ENCODE peak calls at places on chromosomes 13 and 19, in eight cellular contexts. K is activated CD4-positive, alpha-beta T cell treated with anti-CD3 and anti-CD28 coated beads, Interleukin-2, amount 10 ng/mL, durations not matched to agents 7 days and 5 days; P is amniotic stem cell; I is HT1080; C is anterior cingulate cortex; B is posterior cingulate gyrus; T is AG04449; Z is naive thymus-derived CD8-positive, alpha-beta T cell. E is an unnamed sample.

GRCh38 chr19:55289117-55289796 is 5.5 kb downstream of the BRSK1 start:
- DNase-seq in T (no peak), P (no peak), C (no peak), Z (no peak), B (no peak), I (peak), K (no peak), E (no peak)

GRCh38 chr19:46351241-46352041 is 4.6 kb downstream of the PPP5C start:
- DNase-seq in Z (peak), P (no peak), I (peak), C (no peak), T (no peak), K (peak), B (no peak), E (no peak)

GRCh38 chr19:32830231-32831014 is 39.1 kb downstream of the SLC7A9 start:
- DNase-seq in K (no peak), T (peak), Z (no peak), C (no peak), I (peak), B (no peak), P (no peak), E (peak)

GRCh38 chr19:57620673-57621348 is 6.8 kb downstream of the ZNF134 start:
- DNase-seq in T (no peak), Z (no peak), K (no peak), B (no peak), I (peak), P (no peak), C (no peak), E (no peak)

GRCh38 chr19:48961051-48961649 is 4.0 kb upstream of the FTL start:
- DNase-seq in T (no peak), I (no peak), P (no peak), Z (no peak), C (no peak), B (no peak), K (no peak), E (peak)

GRCh38 chr19:7792286-7792685 is 29.2 kb downstream of the CLEC4M start:
- DNase-seq in P (no peak), Z (no peak), K (no peak), B (no peak), T (no peak), I (no peak), C (no peak), E (no peak)

GRCh38 chr19:20928371-20928770 is 5.3 kb downstream of the ZNF85 start:
- DNase-seq in T (peak), B (no peak), I (peak), P (no peak), K (no peak), C (no peak), Z (no peak), E (no peak)

GRCh38 chr13:33204130-33204927 is 81.2 kb downstream of the STARD13 start:
- DNase-seq in B (no peak), K (no peak), T (peak), P (no peak), I (no peak), C (no peak), Z (no peak), E (no peak)

GRCh38 chr19:15631817-15632216 is 8.9 kb upstream of the CYP4F3 start:
- DNase-seq in T (no peak), I (no peak), Z (peak), K (peak), C (no peak), P (no peak), B (no peak), E (no peak)

GRCh38 chr13:20156711-20157110 is 4.1 kb downstream of the GJA3 start:
- DNase-seq in B (no peak), C (no peak), T (no peak), Z (no peak), P (no peak), I (no peak), K (no peak), E (no peak)

GRCh38 chr19:22116760-22117159 is 64.5 kb downstream of the ZNF257 start:
- DNase-seq in K (no peak), B (no peak), C (no peak), P (no peak), T (no peak), Z (no peak), I (no peak), E (no peak)

GRCh38 chr13:109205315-109205714 is 575.9 kb downstream of the MYO16 start:
- DNase-seq in I (peak), K (no peak), Z (no peak), P (no peak), B (no peak), C (no peak), T (no peak), E (no peak)

GRCh38 chr13:77230560-77230959 is 96.3 kb downstream of the MYCBP2 start:
- DNase-seq in C (no peak), Z (no peak), I (no peak), K (no peak), P (no peak), B (no peak), T (no peak), E (no peak)

GRCh38 chr19:7159105-7159933 is 89.8 kb downstream of the ZNF557 start:
- DNase-seq in C (no peak), B (no peak), T (peak), I (peak), Z (no peak), P (no peak), K (no peak), E (no peak)

GRCh38 chr19:54560881-54561385 is 12.7 kb upstream of the LILRA2 start:
- DNase-seq in K (no peak), B (no peak), T (no peak), C (no peak), Z (no peak), P (no peak), I (peak), E (no peak)

GRCh38 chr19:10625003-10625761 is at the start of gene SLC44A2:
- DNase-seq in B (peak), K (no peak), C (peak), P (no peak), I (no peak), T (no peak), Z (no peak), E (peak)

GRCh38 chr19:36009220-36009619 is 607 bp upstream of the SYNE4 start:
- DNase-seq in I (no peak), T (no peak), K (peak), Z (peak), C (peak), P (no peak), B (peak), E (no peak)

GRCh38 chr13:102033719-102034446 is 368.0 kb downstream of the FGF14 start:
- DNase-seq in P (no peak), I (no peak), B (no peak), T (no peak), K (no peak), Z (no peak), C (no peak), E (no peak)

GRCh38 chr19:7188682-7189629 is 105.3 kb downstream of the INSR start:
- DNase-seq in C (no peak), T (no peak), Z (no peak), K (no peak), B (no peak), I (no peak), P (no peak), E (no peak)

GRCh38 chr13:75724742-75725504 is 88.8 kb downstream of the LMO7 start:
- DNase-seq in T (no peak), Z (no peak), I (no peak), K (no peak), B (no peak), P (no peak), C (no peak), E (no peak)

GRCh38 chr13:100106705-100107104 is 17.8 kb downstream of the PCCA start:
- DNase-seq in P (no peak), K (no peak), C (no peak), T (no peak), Z (no peak), B (no peak), I (no peak), E (no peak)

GRCh38 chr13:101211261-101211660 is 205.0 kb downstream of the NALCN start:
- DNase-seq in C (no peak), P (peak), T (no peak), Z (no peak), B (no peak), K (no peak), I (peak), E (no peak)

GRCh38 chr13:85278851-85279250 is 520.4 kb downstream of the SLITRK6 start:
- DNase-seq in C (no peak), B (no peak), P (no peak), T (no peak), K (no peak), Z (no peak), I (no peak), E (no peak)

GRCh38 chr19:4455742-4456565 is 1.6 kb downstream of the UBXN6 start:
- DNase-seq in K (no peak), P (peak), I (peak), C (peak), B (peak), T (no peak), Z (no peak), E (peak)

GRCh38 chr19:1467512-1468273 is 11.3 kb downstream of the C19orf25 start:
- DNase-seq in C (no peak), I (no peak), Z (no peak), B (no peak), P (no peak), K (no peak), T (no peak), E (no peak)

GRCh38 chr13:108495686-108496363 is 133.6 kb upstream of the MYO16 start:
- DNase-seq in I (no peak), K (no peak), B (no peak), P (no peak), C (no peak), T (no peak), Z (no peak), E (no peak)

GRCh38 chr13:98997738-98998641 is 20.1 kb upstream of the DOCK9 start:
- DNase-seq in C (no peak), B (no peak), T (no peak), I (peak), Z (no peak), P (no peak), K (no peak), E (peak)

GRCh38 chr13:91346848-91347211 is 657 bp upstream of the MIR17HG start:
- DNase-seq in P (no peak), T (no peak), Z (peak), B (no peak), K (peak), I (no peak), C (peak), E (no peak)

GRCh38 chr13:109971006-109971744 is 184.8 kb upstream of the IRS2 start:
- DNase-seq in P (no peak), Z (no peak), I (no peak), T (no peak), K (no peak), B (no peak), C (no peak), E (no peak)

GRCh38 chr13:106738279-106738678 is 170.3 kb upstream of the ARGLU1 start:
- DNase-seq in K (no peak), C (no peak), Z (no peak), I (no peak), P (no peak), T (no peak), B (no peak), E (no peak)

GRCh38 chr19:18939922-18940775 is 868 bp downstream of the HOMER3 start:
- DNase-seq in B (peak), K (no peak), I (peak), Z (no peak), C (peak), P (no peak), T (no peak), E (peak)